ENCODE peak calls at places on chromosome 1, in ten cellular contexts. N, Z, A, E, F, L, R, X, J and T are unnamed samples.
A peak's percentile ranks its signal among the peaks of the same experiment; 100 is the strongest.

GRCh38 chr1:3156936-3157335 is 87.9 kb downstream of the PRDM16 start:
- DNase-seq in J (no peak), X (no peak), Z (no peak), N (no peak), E (no peak), L (no peak), R (no peak), F (no peak), A (no peak), T (no peak)

GRCh38 chr1:67604778-67605177 is 80.2 kb upstream of the GADD45A start:
- DNase-seq in R (no peak), F (no peak), L (no peak), X (no peak), Z (no peak), N (no peak), E (no peak), J (no peak), A (no peak), T (no peak)

GRCh38 chr1:54329337-54329954 is 76.7 kb downstream of the SSBP3 start:
- DNase-seq in J (no peak), F (no peak), A (no peak), Z (no peak), L (no peak), R (no peak), X (no peak), E (no peak), N (no peak), T (no peak)

GRCh38 chr1:46394108-46394871 is at the start of gene FAAH:
- DNase-seq in E (peak; percentile 31), J (peak; percentile 85), A (peak; percentile 64), F (no peak), L (peak; percentile 47), Z (peak; percentile 25), X (peak; percentile 51), N (peak; percentile 53), R (peak; percentile 83), T (no peak)

GRCh38 chr1:44807364-44808062 is 362 bp upstream of the DYNLT4 start:
- DNase-seq in A (peak; percentile 99), N (peak; percentile 54), F (peak; percentile 100), E (peak; percentile 97), J (peak; percentile 69), X (peak; percentile 83), L (peak; percentile 99), Z (peak; percentile 100), R (peak; percentile 77), T (peak; percentile 100)

GRCh38 chr1:55045430-55045829 is 6.1 kb downstream of the PCSK9 start:
- DNase-seq in Z (no peak), E (no peak), X (no peak), J (no peak), F (no peak), L (no peak), R (no peak), N (no peak), A (no peak), T (no peak)

GRCh38 chr1:177705839-177706238 is 264.0 kb downstream of the SEC16B start:
- DNase-seq in X (no peak), E (no peak), A (no peak), L (no peak), Z (no peak), J (no peak), F (no peak), R (no peak), N (no peak), T (no peak)

GRCh38 chr1:229629251-229629650 is 3.2 kb downstream of the URB2 start:
- DNase-seq in N (no peak), Z (peak; percentile 25), A (no peak), X (no peak), R (no peak), L (no peak), J (no peak), F (peak; percentile 41), E (no peak), T (peak; percentile 58)

GRCh38 chr1:41666991-41667631 is 182.6 kb upstream of the EDN2 start:
- DNase-seq in N (no peak), L (no peak), R (no peak), E (no peak), F (no peak), J (no peak), A (peak; percentile 50), X (no peak), Z (no peak), T (no peak)

GRCh38 chr1:45093334-45093733 is 81.3 kb downstream of the UROD start:
- DNase-seq in N (no peak), L (no peak), X (no peak), A (no peak), J (no peak), R (no peak), F (no peak), Z (no peak), E (no peak), T (no peak)

GRCh38 chr1:235586992-235587391 is 62.6 kb downstream of the GNG4 start:
- DNase-seq in F (no peak), L (no peak), A (no peak), R (no peak), X (no peak), Z (no peak), N (no peak), E (no peak), J (no peak), T (no peak)

GRCh38 chr1:63892632-63893395 is 119.0 kb downstream of the ROR1 start:
- DNase-seq in L (no peak), F (peak; percentile 61), N (peak; percentile 62), Z (peak; percentile 56), R (no peak), A (no peak), J (no peak), X (no peak), E (no peak), T (peak; percentile 54)

GRCh38 chr1:245079021-245079609 is 75.7 kb upstream of the KIF26B start:
- DNase-seq in F (peak; percentile 85), X (peak; percentile 12), L (no peak), Z (peak; percentile 87), J (no peak), R (no peak), E (no peak), A (peak; percentile 73), N (no peak), T (peak; percentile 53)
- TF ChIP-seq CTCF in F (peak; percentile 89), X (no peak), L (no peak), Z (peak; percentile 90), J (peak; percentile 75), R (no peak), E (no peak), A (peak; percentile 97), N (peak; percentile 36), T (peak; percentile 93)

DNA sequence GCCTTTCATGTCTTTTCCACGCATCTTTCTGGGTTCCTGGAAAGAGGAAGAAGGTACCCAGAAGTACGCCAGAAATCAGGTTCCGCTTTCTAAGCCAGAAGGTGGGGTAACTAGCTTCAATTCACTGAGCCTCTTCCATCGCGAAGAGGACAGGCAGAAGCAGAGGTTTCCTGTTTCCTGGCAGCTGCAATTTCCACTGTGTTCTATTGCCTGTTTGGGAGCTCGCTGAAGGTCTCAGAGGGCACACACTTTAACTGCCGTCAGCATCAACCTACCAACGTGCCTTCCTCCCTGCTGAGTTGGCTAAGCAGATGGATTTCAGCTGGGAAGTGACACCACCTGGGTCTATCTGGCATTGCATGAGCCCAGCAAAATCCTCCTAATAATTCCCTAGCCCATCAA is 10.0 kb downstream of the NCF2 start:
- DNase-seq in E (peak; percentile 14), A (peak; percentile 50), F (peak; percentile 28), N (no peak), R (no peak), X (peak; percentile 59), L (peak; percentile 21), Z (peak; percentile 38), J (peak; percentile 38), T (peak; percentile 34)
- TF ChIP-seq CTCF in E (no peak), A (no peak), F (peak; percentile 24), N (no peak), R (no peak), X (no peak), L (no peak), Z (peak; percentile 23), J (peak; percentile 16), T (peak; percentile 61)

GRCh38 chr1:203126151-203126865 is 1.2 kb upstream of the ADORA1 start:
- DNase-seq in A (peak; percentile 47), Z (peak; percentile 41), X (no peak), R (no peak), F (peak; percentile 40), L (no peak), J (no peak), E (no peak), N (no peak), T (peak; percentile 17)
- TF ChIP-seq CTCF in A (peak; percentile 41), Z (peak; percentile 62), X (no peak), R (no peak), F (peak; percentile 59), L (peak; percentile 39), J (peak; percentile 39), E (peak; percentile 39), N (no peak), T (peak; percentile 73)

GRCh38 chr1:10852998-10853520 is 56.6 kb upstream of the CASZ1 start:
- DNase-seq in L (no peak), X (no peak), E (no peak), Z (no peak), F (no peak), N (no peak), R (no peak), J (no peak), A (no peak), T (no peak)

GRCh38 chr1:10852486-10852885 is 56.0 kb upstream of the CASZ1 start:
- DNase-seq in X (no peak), E (no peak), R (no peak), F (peak; percentile 9), L (no peak), N (no peak), A (no peak), Z (no peak), J (no peak), T (no peak)

GRCh38 chr1:10850026-10850425 is 53.6 kb upstream of the CASZ1 start:
- DNase-seq in J (no peak), X (no peak), L (no peak), N (no peak), R (no peak), E (no peak), A (no peak), Z (no peak), F (no peak), T (no peak)

GRCh38 chr1:10852018-10852417 is 55.6 kb upstream of the CASZ1 start:
- DNase-seq in R (no peak), Z (no peak), E (no peak), A (no peak), X (no peak), J (no peak), N (no peak), L (no peak), F (no peak), T (no peak)

DNA sequence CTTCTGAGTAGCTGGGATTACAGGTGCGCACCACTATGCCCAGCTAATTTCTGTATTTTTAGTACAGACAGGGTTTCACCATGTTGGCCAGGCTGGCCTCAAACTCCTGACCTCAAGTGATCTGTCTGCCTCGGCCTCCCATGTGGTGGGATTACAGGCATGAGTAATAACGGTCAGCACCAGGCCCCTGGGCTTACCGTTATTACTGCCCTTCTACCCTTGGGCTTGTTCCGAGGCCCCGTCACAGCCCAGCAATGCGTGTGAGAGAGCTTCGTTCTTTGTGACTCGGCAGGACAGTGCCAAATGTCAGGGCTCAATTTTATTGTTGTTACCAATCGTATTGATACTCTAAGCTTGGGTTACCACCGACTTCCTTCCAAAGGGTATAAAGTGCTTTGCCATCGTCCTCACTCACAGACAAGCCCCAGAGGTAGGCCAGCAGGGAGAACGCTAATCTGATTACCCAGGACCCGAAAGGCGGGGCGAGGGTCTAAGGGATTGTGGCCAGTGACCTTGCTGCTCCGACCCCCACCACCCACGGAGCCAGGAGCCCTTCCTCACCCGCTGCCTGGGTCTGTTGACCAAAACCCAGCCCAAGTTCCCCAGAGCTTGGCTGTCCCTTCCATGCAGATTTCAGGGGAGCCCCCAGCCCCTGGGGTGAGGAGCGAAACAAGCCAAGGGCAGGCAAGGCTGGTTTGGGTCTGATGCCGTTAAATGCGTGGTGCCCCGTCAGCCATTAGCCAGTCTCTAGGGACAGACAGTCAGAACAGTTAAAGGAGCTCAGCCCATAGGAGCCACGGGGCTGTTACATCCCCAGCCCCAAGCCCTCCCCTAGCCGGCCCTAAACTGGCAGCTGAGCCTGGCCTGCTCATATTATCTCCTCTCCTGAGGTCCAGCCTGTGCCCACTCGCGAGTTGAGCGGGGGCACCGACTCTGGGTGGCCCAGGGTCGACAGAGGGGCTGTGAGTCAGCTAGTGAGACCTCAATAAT is 54.9 kb upstream of the CASZ1 start:
- DNase-seq in J (no peak), Z (no peak), A (no peak), R (no peak), E (no peak), X (no peak), F (no peak), N (no peak), L (no peak), T (no peak)
- TF ChIP-seq CTCF in J (no peak), Z (no peak), A (no peak), R (no peak), E (no peak), X (no peak), F (no peak), N (no peak), L (no peak), T (no peak)